ENCODE peak calls at places on chromosomes 6 and 20, in four cellular contexts. One of them, this sample, is unnamed.

GRCh38 chr6:130033999-130034814 is 15.8 kb downstream of the L3MBTL3 start:
- DNase-seq in AG08395: peak
- DNase-seq in kidney: no peak
- DNase-seq in COR-L47: no peak
- DNase-seq in this sample: no peak

GRCh38 chr6:106060167-106060566 is 26.0 kb upstream of the PRDM1 start:
- DNase-seq in COR-L47: no peak
- DNase-seq in kidney: no peak
- DNase-seq in AG08395: no peak
- DNase-seq in this sample: no peak

GRCh38 chr6:75317503-75318206 is 33.1 kb upstream of the TMEM30A start:
- DNase-seq in COR-L47: no peak
- DNase-seq in AG08395: peak
- DNase-seq in kidney: no peak
- DNase-seq in this sample: peak

GRCh38 chr6:125940691-125941090 is 15.9 kb upstream of the HINT3 start:
- DNase-seq in AG08395: peak
- DNase-seq in COR-L47: no peak
- DNase-seq in kidney: no peak
- DNase-seq in this sample: no peak

GRCh38 chr20:60697252-60697651 is 554.8 kb upstream of the CDH4 start:
- DNase-seq in kidney: no peak
- DNase-seq in AG08395: no peak
- DNase-seq in COR-L47: no peak
- DNase-seq in this sample: no peak

GRCh38 chr6:81561731-81562130 is 190.8 kb downstream of the TENT5A start:
- DNase-seq in AG08395: no peak
- DNase-seq in kidney: no peak
- DNase-seq in COR-L47: no peak
- DNase-seq in this sample: no peak

GRCh38 chr6:155126727-155127439 is 131.8 kb downstream of the TIAM2 start:
- DNase-seq in COR-L47: no peak
- DNase-seq in kidney: no peak
- DNase-seq in AG08395: peak
- DNase-seq in this sample: no peak

GRCh38 chr6:28884423-28885148 is 39.2 kb downstream of the TRIM27 start:
- DNase-seq in AG08395: no peak
- DNase-seq in COR-L47: no peak
- DNase-seq in kidney: no peak
- DNase-seq in this sample: no peak

GRCh38 chr20:12969071-12969669 is 39.6 kb upstream of the SPTLC3 start:
- DNase-seq in COR-L47: no peak
- DNase-seq in kidney: no peak
- DNase-seq in AG08395: no peak
- DNase-seq in this sample: no peak

GRCh38 chr20:51934301-51935002 is 132.1 kb upstream of the SALL4 start:
- DNase-seq in COR-L47: no peak
- DNase-seq in AG08395: no peak
- DNase-seq in kidney: no peak
- DNase-seq in this sample: no peak

GRCh38 chr6:34205916-34206315 is 30.8 kb upstream of the HMGA1 start:
- DNase-seq in kidney: peak
- DNase-seq in COR-L47: no peak
- DNase-seq in AG08395: no peak
- DNase-seq in this sample: no peak

GRCh38 chr6:160974304-160974771 is 17.2 kb upstream of the MAP3K4 start:
- DNase-seq in AG08395: peak
- DNase-seq in COR-L47: no peak
- DNase-seq in kidney: peak
- DNase-seq in this sample: peak

GRCh38 chr6:119720160-119720559 is 370.6 kb upstream of the MAN1A1 start:
- DNase-seq in kidney: no peak
- DNase-seq in AG08395: no peak
- DNase-seq in COR-L47: no peak
- DNase-seq in this sample: no peak

GRCh38 chr6:124487778-124488431 is 474.3 kb upstream of the RNF217 start:
- DNase-seq in kidney: no peak
- DNase-seq in AG08395: no peak
- DNase-seq in COR-L47: no peak
- DNase-seq in this sample: peak

GRCh38 chr6:158060447-158061360 is 79.0 kb downstream of the SYNJ2 start:
- DNase-seq in COR-L47: peak
- DNase-seq in AG08395: peak
- DNase-seq in kidney: peak
- DNase-seq in this sample: peak

GRCh38 chr20:10329387-10330005 is 104.5 kb downstream of the MKKS start:
- DNase-seq in AG08395: no peak
- DNase-seq in kidney: no peak
- DNase-seq in COR-L47: no peak
- DNase-seq in this sample: no peak

GRCh38 chr6:124970243-124970642 is 8.0 kb downstream of the RNF217 start:
- DNase-seq in AG08395: peak
- DNase-seq in kidney: no peak
- DNase-seq in COR-L47: no peak
- DNase-seq in this sample: no peak

GRCh38 chr6:53615633-53616449 is 49.7 kb downstream of the KLHL31 start:
- DNase-seq in AG08395: peak
- DNase-seq in COR-L47: no peak
- DNase-seq in kidney: no peak
- DNase-seq in this sample: peak

GRCh38 chr6:79713701-79714322 is 82.7 kb downstream of the SH3BGRL2 start:
- DNase-seq in COR-L47: peak
- DNase-seq in AG08395: peak
- DNase-seq in kidney: no peak
- DNase-seq in this sample: no peak

GRCh38 chr6:79694156-79694555 is 63.0 kb downstream of the SH3BGRL2 start:
- DNase-seq in AG08395: no peak
- DNase-seq in kidney: no peak
- DNase-seq in COR-L47: no peak
- DNase-seq in this sample: no peak

GRCh38 chr6:87637106-87637505 is 47.2 kb downstream of the ORC3 start:
- DNase-seq in COR-L47: no peak
- DNase-seq in AG08395: no peak
- DNase-seq in kidney: no peak
- DNase-seq in this sample: no peak

GRCh38 chr6:155248021-155249001 is 15.5 kb upstream of the CLDN20 start:
- DNase-seq in kidney: no peak
- DNase-seq in AG08395: peak
- DNase-seq in COR-L47: no peak
- DNase-seq in this sample: no peak

GRCh38 chr6:100988391-100988999 is 107.4 kb upstream of the ASCC3 start:
- DNase-seq in kidney: no peak
- DNase-seq in COR-L47: no peak
- DNase-seq in AG08395: no peak
- DNase-seq in this sample: no peak

GRCh38 chr6:99241905-99242534 is 107.5 kb downstream of the FAXC start:
- DNase-seq in COR-L47: peak
- DNase-seq in kidney: no peak
- DNase-seq in AG08395: peak
- DNase-seq in this sample: peak

GRCh38 chr20:17617868-17618672 is 48.2 kb downstream of the DSTN start:
- DNase-seq in COR-L47: no peak
- DNase-seq in AG08395: no peak
- DNase-seq in kidney: peak
- DNase-seq in this sample: no peak

GRCh38 chr6:146027586-146028249 is 1.1 kb upstream of the GRM1 start:
- DNase-seq in AG08395: no peak
- DNase-seq in COR-L47: no peak
- DNase-seq in kidney: peak
- DNase-seq in this sample: no peak

GRCh38 chr6:89079611-89080213 is 839 bp upstream of the PNRC1 start:
- DNase-seq in COR-L47: no peak
- DNase-seq in kidney: peak
- DNase-seq in AG08395: peak
- DNase-seq in this sample: no peak

GRCh38 chr20:20743511-20744169 is 31.2 kb upstream of the RALGAPA2 start:
- DNase-seq in kidney: peak
- DNase-seq in AG08395: no peak
- DNase-seq in COR-L47: no peak
- DNase-seq in this sample: no peak

GRCh38 chr6:29521006-29521680 is 33.4 kb upstream of the MAS1L start:
- DNase-seq in AG08395: no peak
- DNase-seq in kidney: no peak
- DNase-seq in COR-L47: no peak
- DNase-seq in this sample: no peak

GRCh38 chr6:42556462-42556861 is 7.4 kb upstream of the UBR2 start:
- DNase-seq in COR-L47: no peak
- DNase-seq in AG08395: no peak
- DNase-seq in kidney: no peak
- DNase-seq in this sample: no peak

GRCh38 chr6:76416821-76417605 is 344.6 kb upstream of the IMPG1 start:
- DNase-seq in COR-L47: no peak
- DNase-seq in AG08395: no peak
- DNase-seq in kidney: no peak
- DNase-seq in this sample: no peak

This sample was measured in HS-5.